ENCODE peak calls at places on chromosomes 5 and 9, in ten cellular contexts. H, Y, R, N, F, V, D, G, C and M are unnamed samples.

GRCh38 chr5:63089147-63089546 is 510.5 kb downstream of the LRRC70 start:
- DNase-seq in H (no peak), Y (no peak), R (no peak), N (no peak), F (no peak), V (no peak), D (no peak), G (no peak), C (no peak), M (no peak)

GRCh38 chr9:28662675-28663074 is 1089.4 kb upstream of the C9orf72 start:
- DNase-seq in H (no peak), Y (no peak), R (no peak), N (no peak), F (no peak), V (no peak), D (no peak), G (no peak), C (no peak), M (no peak)

GRCh38 chr9:135581636-135582426 is 20.3 kb downstream of the PAEP start:
- DNase-seq in H (no peak), Y (no peak), R (no peak), N (peak; percentile 17), F (no peak), V (no peak), D (no peak), G (no peak), C (no peak), M (no peak)

GRCh38 chr9:104863180-104863883 is 64.6 kb downstream of the ABCA1 start:
- DNase-seq in H (peak; percentile 57), Y (peak; percentile 68), R (no peak), N (peak; percentile 38), F (no peak), V (peak; percentile 59), D (peak; percentile 32), G (no peak), C (peak; percentile 7), M (peak; percentile 23)

GRCh38 chr5:114450516-114450909 is 88.6 kb downstream of the KCNN2 start:
- DNase-seq in H (no peak), Y (no peak), R (no peak), N (no peak), F (no peak), V (no peak), D (no peak), G (no peak), C (no peak), M (peak; percentile 33)

GRCh38 chr9:129853614-129854013 is 18.4 kb downstream of the USP20 start:
- DNase-seq in H (no peak), Y (no peak), R (no peak), N (no peak), F (no peak), V (no peak), D (no peak), G (no peak), C (no peak), M (no peak)

GRCh38 chr9:33113799-33114547 is 37.5 kb upstream of the SMU1 start:
- DNase-seq in H (no peak), Y (no peak), R (no peak), N (no peak), F (no peak), V (no peak), D (peak; percentile 4), G (no peak), C (no peak), M (no peak)

GRCh38 chr9:17204611-17205165 is 69.8 kb downstream of the CNTLN start:
- DNase-seq in H (no peak), Y (no peak), R (no peak), N (no peak), F (no peak), V (no peak), D (no peak), G (no peak), C (no peak), M (no peak)

GRCh38 chr9:21316032-21316842 is 11.1 kb upstream of the IFNA5 start:
- DNase-seq in H (no peak), Y (no peak), R (no peak), N (no peak), F (no peak), V (no peak), D (no peak), G (no peak), C (no peak), M (no peak)

GRCh38 chr5:177071671-177072385 is 14.9 kb upstream of the FGFR4 start:
- DNase-seq in H (peak; percentile 79), Y (peak; percentile 82), R (no peak), N (peak; percentile 77), F (no peak), V (peak; percentile 86), D (peak; percentile 81), G (peak; percentile 81), C (peak; percentile 56), M (peak; percentile 93)

GRCh38 chr5:891837-892389 is 688 bp downstream of the BRD9 start:
- DNase-seq in H (no peak), Y (no peak), R (no peak), N (no peak), F (peak; percentile 59), V (no peak), D (peak; percentile 29), G (no peak), C (no peak), M (no peak)

DNA sequence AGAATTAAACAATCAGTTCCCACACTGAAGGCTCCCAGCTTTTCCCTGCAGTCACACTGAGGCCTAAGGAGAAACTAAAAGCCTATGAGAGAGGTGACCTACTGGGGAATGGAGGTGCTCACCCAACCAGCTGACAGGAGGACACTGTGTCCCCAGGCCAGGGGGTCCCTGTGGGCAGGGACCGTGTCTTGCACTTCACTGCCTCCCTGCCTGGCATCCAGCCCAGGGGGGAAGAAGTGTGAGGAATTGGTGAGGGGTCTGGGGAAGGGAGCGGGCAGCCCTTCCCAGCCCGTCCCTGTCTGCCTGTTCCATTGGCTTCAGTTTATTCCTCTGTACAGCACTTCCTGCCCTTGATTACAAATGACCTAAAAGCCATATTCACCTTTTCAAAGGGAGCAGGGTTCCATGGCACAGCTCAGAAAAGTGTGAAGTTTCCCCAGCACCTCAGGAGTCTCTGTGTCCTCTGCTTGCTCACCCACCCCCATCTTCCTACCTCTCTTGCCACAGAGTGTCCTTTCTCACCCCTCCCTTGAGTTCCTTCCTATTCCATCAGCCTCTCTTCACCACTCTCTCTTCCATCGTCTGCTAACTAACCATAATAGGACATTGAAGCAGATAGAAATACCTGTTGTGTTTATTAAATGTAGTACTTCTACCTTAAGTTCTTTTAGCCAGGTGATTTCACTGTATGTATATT is 12.9 kb downstream of the OTULINL start:
- DNase-seq in H (no peak), Y (no peak), R (peak; percentile 37), N (no peak), F (no peak), V (no peak), D (no peak), G (no peak), C (no peak), M (no peak)
- H3K4me1 ChIP-seq in H (no peaks in the 10 kb centered on the region), Y (peaks cover 7% of the 10 kb centered on the region), R (peaks cover 16% of the 10 kb centered on the region), N (peaks cover 41% of the 10 kb centered on the region), F (no peaks in the 10 kb centered on the region), V (peaks cover 9% of the 10 kb centered on the region), D (peaks cover 58% of the 10 kb centered on the region), G (no peaks in the 10 kb centered on the region), C (peaks cover 62% of the 10 kb centered on the region), M (peaks cover 8% of the 10 kb centered on the region)

GRCh38 chr9:95008151-95008771 is 281.8 kb downstream of the AOPEP start:
- DNase-seq in H (no peak), Y (peak; percentile 84), R (no peak), N (no peak), F (no peak), V (peak; percentile 86), D (peak; percentile 38), G (no peak), C (no peak), M (no peak)

GRCh38 chr9:95012035-95012708 is 285.7 kb downstream of the AOPEP start:
- DNase-seq in H (no peak), Y (no peak), R (no peak), N (no peak), F (no peak), V (no peak), D (no peak), G (no peak), C (no peak), M (no peak)

GRCh38 chr9:95007470-95007869 is 281.0 kb downstream of the AOPEP start:
- DNase-seq in H (no peak), Y (no peak), R (no peak), N (no peak), F (no peak), V (no peak), D (no peak), G (no peak), C (no peak), M (no peak)

GRCh38 chr9:95010431-95010838 is 283.9 kb downstream of the AOPEP start:
- DNase-seq in H (no peak), Y (no peak), R (no peak), N (no peak), F (no peak), V (no peak), D (no peak), G (no peak), C (no peak), M (no peak)

GRCh38 chr9:95009459-95009858 is 283.0 kb downstream of the AOPEP start:
- DNase-seq in H (no peak), Y (peak; percentile 85), R (no peak), N (no peak), F (no peak), V (no peak), D (no peak), G (no peak), C (no peak), M (no peak)
- H3K4me3 ChIP-seq in H (no peak overlapping the region), Y (peak overlapping the region; percentile 87), R (no peak overlapping the region), N (no peak overlapping the region), F (peak overlapping the region; percentile 9), V (no peak overlapping the region), D (no peak overlapping the region), G (no peak overlapping the region), C (no peak overlapping the region), M (no peak overlapping the region)

GRCh38 chr5:155728146-155728856 is 598.7 kb upstream of the SGCD start:
- DNase-seq in H (peak; percentile 57), Y (peak; percentile 64), R (peak; percentile 88), N (peak; percentile 26), F (peak; percentile 63), V (no peak), D (peak; percentile 52), G (peak; percentile 70), C (no peak), M (peak; percentile 16)
- TF ChIP-seq EP300 in H (no peak), Y (no peak), R (no peak), N (no peak), F (no peak), V (no peak), D (no peak), G (no peak), C (no peak), M (no peak)

GRCh38 chr9:34997375-34997774 is 7.8 kb downstream of the DNAJB5 start:
- DNase-seq in H (no peak), Y (no peak), R (no peak), N (no peak), F (no peak), V (no peak), D (no peak), G (no peak), C (no peak), M (no peak)
- H3K4me1 ChIP-seq in H (peaks cover 10% of the 10 kb centered on the region), Y (peaks cover 31% of the 10 kb centered on the region), R (peaks cover 21% of the 10 kb centered on the region), N (peaks cover 47% of the 10 kb centered on the region), F (peaks cover 49% of the 10 kb centered on the region), V (peaks cover 34% of the 10 kb centered on the region), D (peaks cover 36% of the 10 kb centered on the region), G (peaks cover 53% of the 10 kb centered on the region), C (peaks cover 18% of the 10 kb centered on the region), M (peaks cover 32% of the 10 kb centered on the region)

GRCh38 chr5:128346038-128346437 is 192.0 kb downstream of the FBN2 start:
- DNase-seq in H (no peak), Y (no peak), R (no peak), N (no peak), F (no peak), V (no peak), D (no peak), G (no peak), C (no peak), M (no peak)
- H3K4me3 ChIP-seq in H (no peak overlapping the region), Y (no peak overlapping the region), R (no peak overlapping the region), N (no peak overlapping the region), F (no peak overlapping the region), V (no peak overlapping the region), D (no peak overlapping the region), G (no peak overlapping the region), C (no peak overlapping the region), M (no peak overlapping the region)